ENCODE peak calls at places on chromosome 20, in eight cellular contexts. S is Karpas-422, F is Panc1, N is psoas muscle, K is GM23248, H is fibroblast of lung, Y is transverse colon, X is GM12878. A is an unnamed sample. For H3K27me3 and H3K36me3, the result is how much of the 10 kb centered on the place peaks cover.

GRCh38 chr20:45867811-45868176 is 10.4 kb downstream of the ZSWIM3 start:
- DNase-seq in Y (no peak), N (no peak), F (no peak), X (no peak), S (no peak), K (peak), H (peak), A (no peak)

GRCh38 chr20:3406481-3407425 is 716 bp downstream of the DNAAF9 start:
- DNase-seq in Y (peak), H (peak), S (no peak), N (no peak), F (no peak), K (peak), X (no peak), A (no peak)

GRCh38 chr20:4161447-4162251 is 146.3 kb upstream of the RNF24 start:
- DNase-seq in H (peak), K (no peak), N (no peak), S (no peak), Y (peak), F (no peak), X (peak), A (no peak)

GRCh38 chr20:26167499-26167898 is 470.8 kb upstream of the ZNF337 start:
- DNase-seq in N (no peak), F (no peak), X (no peak), K (peak), H (peak), S (no peak), Y (no peak), A (no peak)

GRCh38 chr20:35899064-35899463 is 55.2 kb downstream of the SCAND1 start:
- DNase-seq in Y (no peak), X (no peak), F (no peak), S (no peak), N (no peak), K (no peak), H (no peak), A (no peak)

GRCh38 chr20:41716911-41717310 is 98.7 kb upstream of the CHD6 start:
- DNase-seq in F (no peak), X (no peak), H (no peak), K (no peak), N (no peak), S (no peak), Y (no peak), A (no peak)

GRCh38 chr20:1941226-1941625 is 46.0 kb downstream of the SIRPA start:
- DNase-seq in N (peak), K (peak), F (no peak), Y (no peak), S (no peak), X (no peak), H (peak), A (no peak)

GRCh38 chr20:20638877-20639276 is 73.6 kb downstream of the RALGAPA2 start:
- DNase-seq in K (no peak), N (no peak), X (no peak), F (no peak), H (no peak), S (no peak), Y (no peak), A (no peak)

GRCh38 chr20:40890635-40891034 is 138.0 kb upstream of the TOP1 start:
- DNase-seq in H (no peak), N (no peak), X (no peak), K (no peak), Y (no peak), F (no peak), S (no peak), A (no peak)

GRCh38 chr20:14916360-14916759 is 578.9 kb upstream of the FLRT3 start:
- DNase-seq in S (no peak), Y (no peak), X (no peak), K (no peak), F (no peak), N (no peak), H (no peak), A (no peak)

GRCh38 chr20:34512266-34512954 is 3.8 kb upstream of the DYNLRB1 start:
- DNase-seq in F (no peak), H (peak), N (no peak), Y (no peak), X (no peak), S (no peak), K (no peak), A (no peak)

GRCh38 chr20:1900321-1900791 is 5.1 kb downstream of the SIRPA start:
- DNase-seq in Y (peak), X (no peak), S (peak), N (peak), F (peak), K (peak), H (peak), A (no peak)

GRCh38 chr20:44851545-44851944 is 34.0 kb upstream of the YWHAB start:
- DNase-seq in K (no peak), F (no peak), H (no peak), Y (peak), X (no peak), S (peak), N (no peak), A (no peak)

GRCh38 chr20:22684072-22684762 is 99.8 kb upstream of the FOXA2 start:
- DNase-seq in Y (peak), N (peak), F (peak), S (peak), K (peak), X (peak), H (peak), A (peak)

GRCh38 chr20:22449115-22449973 is 135.0 kb downstream of the FOXA2 start:
- DNase-seq in S (no peak), Y (no peak), X (no peak), F (no peak), K (no peak), H (no peak), N (no peak), A (no peak)

GRCh38 chr20:3730803-3731370 is 1.6 kb upstream of the HSPA12B start:
- DNase-seq in X (no peak), K (peak), S (no peak), H (no peak), F (no peak), N (no peak), Y (no peak), A (no peak)

GRCh38 chr20:54865273-54865672 is 389.9 kb downstream of the DOK5 start:
- DNase-seq in Y (no peak), N (no peak), X (no peak), K (no peak), H (no peak), F (no peak), S (no peak), A (no peak)

GRCh38 chr20:35771367-35771688 is 487 bp upstream of the PHF20 start:
- DNase-seq in F (no peak), H (no peak), Y (no peak), X (no peak), N (no peak), S (no peak), K (no peak), A (no peak)

GRCh38 chr20:32823737-32824588 is 4.2 kb downstream of the MAPRE1 start:
- DNase-seq in K (peak), H (peak), Y (no peak), F (no peak), X (no peak), N (no peak), S (no peak), A (no peak)

GRCh38 chr20:20621191-20621590 is 91.3 kb downstream of the RALGAPA2 start:
- DNase-seq in X (no peak), H (no peak), K (peak), F (no peak), Y (no peak), N (no peak), S (no peak), A (no peak)

GRCh38 chr20:39310363-39311037 is 348.4 kb downstream of the DHX35 start:
- DNase-seq in S (no peak), F (no peak), K (no peak), H (no peak), X (no peak), N (no peak), Y (no peak), A (no peak)

GRCh38 chr20:11153819-11154218 is 480.0 kb upstream of the JAG1 start:
- DNase-seq in F (no peak), H (peak), Y (no peak), X (no peak), N (no peak), K (no peak), S (no peak), A (no peak)

GRCh38 chr20:8172191-8172590 is 40.1 kb downstream of the PLCB1 start:
- DNase-seq in Y (no peak), N (no peak), F (no peak), H (no peak), S (no peak), X (no peak), K (no peak), A (no peak)

GRCh38 chr20:19658137-19658536 is 99.9 kb upstream of the RIN2 start:
- DNase-seq in S (peak), K (no peak), Y (peak), H (no peak), N (no peak), F (no peak), X (peak), A (peak)

GRCh38 chr20:2599265-2600060 is 53.0 kb upstream of the NOP56 start:
- DNase-seq in H (no peak), F (no peak), X (no peak), S (no peak), K (no peak), N (no peak), Y (peak), A (no peak)

GRCh38 chr20:1809121-1809520 is 86.1 kb upstream of the SIRPA start:
- DNase-seq in S (no peak), K (peak), N (no peak), F (no peak), X (no peak), H (peak), Y (no peak), A (no peak)

DNA sequence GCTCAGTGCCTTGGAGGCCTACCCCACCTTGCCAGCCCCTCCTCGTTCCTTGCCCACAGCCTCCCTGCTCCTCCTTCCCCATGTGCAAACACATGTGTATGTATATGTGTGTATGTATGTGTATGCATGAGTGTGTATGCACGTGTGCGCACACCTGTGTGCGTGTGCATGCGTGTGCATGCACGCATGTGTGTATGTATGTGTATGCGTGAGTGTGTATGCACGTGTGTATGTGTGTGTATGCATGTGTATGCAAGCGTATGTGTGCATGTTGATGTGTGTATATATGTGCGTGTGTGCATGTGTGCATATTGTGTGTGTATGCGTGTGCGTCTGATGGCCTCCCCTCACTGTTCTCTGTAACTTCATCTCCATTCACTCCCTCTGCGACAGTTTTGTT is 74.7 kb downstream of the SRC start:
- DNase-seq in F (no peak), X (no peak), S (no peak), N (no peak), H (no peak), Y (no peak), K (no peak), A (no peak)
- H3K27me3 ChIP-seq in F (under half), X (under half), S (under half), N (under half), H (under half), Y (under half), K (half or more), A (under half)

GRCh38 chr20:420721-421574 is 12.8 kb downstream of the RBCK1 start:
- DNase-seq in F (no peak), Y (peak), K (peak), H (no peak), S (peak), N (no peak), X (no peak), A (no peak)

GRCh38 chr20:418858-419365 is 10.8 kb downstream of the RBCK1 start:
- DNase-seq in S (no peak), N (no peak), F (no peak), Y (no peak), K (no peak), X (no peak), H (no peak), A (no peak)

GRCh38 chr20:417801-418342 is 9.8 kb downstream of the RBCK1 start:
- DNase-seq in F (no peak), Y (no peak), S (no peak), K (no peak), N (no peak), X (no peak), H (no peak), A (no peak)

GRCh38 chr20:420169-420620 is 12.1 kb downstream of the RBCK1 start:
- DNase-seq in K (peak), X (no peak), F (no peak), S (no peak), H (no peak), N (no peak), Y (peak), A (no peak)

GRCh38 chr20:419556-420168 is 11.6 kb downstream of the RBCK1 start:
- DNase-seq in N (no peak), X (no peak), F (no peak), Y (peak), S (no peak), H (no peak), K (no peak), A (no peak)
- H3K36me3 ChIP-seq in N (half or more), X (under half), F (under half), Y (under half), S (under half), H (under half), K (under half), A (under half)

DNA sequence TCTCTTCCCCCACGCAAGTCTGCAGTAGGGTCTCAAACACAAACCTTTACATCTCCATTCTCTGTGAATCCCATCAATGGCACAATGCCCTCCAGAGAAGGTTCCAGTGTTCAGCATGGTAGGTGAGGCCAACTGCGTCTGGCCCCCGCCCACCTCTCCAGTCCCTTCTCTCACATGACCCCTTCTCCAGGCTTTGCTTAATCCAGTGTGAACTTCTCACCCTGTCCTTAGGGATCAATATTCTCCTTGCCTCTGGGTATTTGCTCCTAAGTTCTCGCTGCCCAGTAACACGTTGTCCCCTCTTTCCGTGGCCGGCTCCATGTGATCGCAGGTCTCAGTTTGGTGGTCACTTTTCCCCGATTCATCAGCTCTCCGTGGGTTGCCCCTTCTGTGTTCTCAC is 225.1 kb upstream of the PMEPA1 start:
- DNase-seq in X (no peak), N (no peak), F (no peak), S (no peak), K (no peak), Y (no peak), H (no peak), A (no peak)
- H3K27me3 ChIP-seq in X (under half), N (under half), F (under half), S (under half), K (under half), Y (under half), H (under half), A (under half)

GRCh38 chr20:53550590-53551187 is 43.0 kb downstream of the ZNF217 start:
- DNase-seq in X (no peak), K (no peak), N (no peak), Y (no peak), H (no peak), S (no peak), F (no peak), A (no peak)

GRCh38 chr20:53547664-53548239 is 45.9 kb downstream of the ZNF217 start:
- DNase-seq in X (peak), S (peak), Y (peak), K (peak), N (no peak), H (peak), F (peak), A (no peak)
- H3K36me3 ChIP-seq in X (under half), S (under half), Y (under half), K (under half), N (under half), H (under half), F (under half), A (under half)

DNA sequence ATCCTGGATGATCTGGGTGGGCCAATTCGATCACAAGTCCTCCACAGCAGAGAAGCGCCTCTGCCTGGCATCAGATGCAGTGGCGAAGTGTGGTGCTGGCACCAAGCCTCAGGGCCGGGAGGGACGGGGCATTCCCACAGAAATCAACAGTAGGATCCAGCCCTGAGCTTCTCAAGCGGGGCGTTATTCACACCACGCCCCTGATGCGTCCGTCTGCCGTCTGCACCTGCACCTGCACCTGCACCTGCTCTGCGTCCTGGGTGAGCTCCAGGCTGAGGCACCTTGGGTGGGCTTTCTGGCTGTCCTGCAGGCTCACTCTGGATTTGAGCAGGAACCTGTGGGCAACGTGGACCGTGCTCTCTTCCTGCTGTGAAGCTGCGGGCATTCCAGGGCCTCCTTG is 13.8 kb upstream of the NTSR1 start:
- DNase-seq in N (no peak), S (no peak), X (no peak), H (no peak), Y (no peak), K (no peak), F (no peak), A (no peak)
- H3K27me3 ChIP-seq in N (under half), S (under half), X (under half), H (under half), Y (under half), K (under half), F (under half), A (under half)

DNA sequence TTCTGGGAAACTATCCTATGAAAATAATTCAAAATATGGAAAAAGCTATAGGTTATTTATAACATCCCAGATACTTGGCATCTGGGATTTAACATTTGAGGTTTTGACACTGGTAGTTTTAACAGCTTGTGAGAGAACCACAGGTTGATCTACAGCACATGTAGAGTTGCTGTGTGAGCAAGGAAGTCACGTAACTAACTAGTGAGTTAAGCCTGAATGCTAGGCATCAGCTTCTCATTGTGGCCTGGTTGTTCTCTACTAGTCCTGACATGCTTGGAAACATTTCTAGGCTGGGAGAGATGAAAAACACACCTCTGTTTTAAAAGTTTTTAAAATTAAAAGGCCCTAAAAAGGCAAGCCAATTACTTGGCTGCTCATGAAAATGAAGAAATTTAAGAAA is 28.2 kb downstream of the ESF1 start:
- DNase-seq in K (no peak), S (no peak), N (no peak), H (no peak), Y (no peak), X (no peak), F (no peak), A (no peak)
- H3K36me3 ChIP-seq in K (under half), S (half or more), N (half or more), H (under half), Y (under half), X (under half), F (under half), A (under half)

GRCh38 chr20:63411151-63411897 is 50.2 kb upstream of the CHRNA4 start:
- DNase-seq in K (no peak), Y (no peak), N (no peak), F (no peak), H (no peak), X (no peak), S (no peak), A (no peak)
- H3K27me3 ChIP-seq in K (under half), Y (under half), N (under half), F (under half), H (under half), X (under half), S (under half), A (under half)

GRCh38 chr20:48234951-48235350 is 449.7 kb upstream of the SULF2 start:
- DNase-seq in X (no peak), Y (no peak), S (no peak), N (no peak), H (no peak), K (no peak), F (no peak), A (no peak)
- H3K36me3 ChIP-seq in X (under half), Y (under half), S (under half), N (under half), H (under half), K (under half), F (under half), A (under half)

GRCh38 chr20:51802170-51802745 is at the start of gene SALL4:
- DNase-seq in S (no peak), F (no peak), X (no peak), N (no peak), Y (no peak), K (no peak), H (peak), A (no peak)

GRCh38 chr20:51799586-51799985 is 2.7 kb downstream of the SALL4 start:
- DNase-seq in X (no peak), F (no peak), Y (no peak), N (no peak), K (no peak), S (no peak), H (no peak), A (no peak)

GRCh38 chr20:51801220-51801991 is 915 bp downstream of the SALL4 start:
- DNase-seq in H (no peak), F (no peak), S (no peak), K (peak), Y (no peak), X (no peak), N (no peak), A (no peak)

GRCh38 chr20:51800132-51800721 is 2.1 kb downstream of the SALL4 start:
- DNase-seq in Y (peak), F (peak), X (no peak), N (peak), S (peak), H (peak), K (peak), A (peak)

GRCh38 chr20:51800769-51801219 is 1.5 kb downstream of the SALL4 start:
- DNase-seq in S (no peak), Y (no peak), K (peak), N (no peak), F (no peak), H (peak), X (no peak), A (no peak)
- H3K27me3 ChIP-seq in S (under half), Y (half or more), K (under half), N (under half), F (under half), H (under half), X (under half), A (under half)

GRCh38 chr20:59634435-59635005 is 30.2 kb downstream of the PHACTR3 start:
- DNase-seq in Y (no peak), H (no peak), K (no peak), F (no peak), N (no peak), S (no peak), X (no peak), A (no peak)
- H3K36me3 ChIP-seq in Y (under half), H (under half), K (under half), F (under half), N (under half), S (under half), X (under half), A (under half)

A was measured in GM06990.